ENCODE peak calls at places on chromosomes 11 and 22, in five cellular contexts. D is EL; K is endothelial cell; L is effector CD4-positive, alpha-beta T cell; P is activated CD4-positive, CD25-positive, alpha-beta regulatory T cell. O is an unnamed sample.

GRCh38 chr11:107606122-107606521 is 15.2 kb downstream of the ELMOD1 start:
- DNase-seq in D (peak; percentile 8), K (no peak), L (no peak), P (no peak), O (peak; percentile 7)

GRCh38 chr11:110867951-110868350 is 155.7 kb upstream of the ARHGAP20 start:
- DNase-seq in D (no peak), K (no peak), L (no peak), P (no peak), O (no peak)

GRCh38 chr11:107928767-107929507 is 689 bp downstream of the RAB39A start:
- DNase-seq in D (no peak), K (peak; percentile 14), L (no peak), P (no peak), O (no peak)

GRCh38 chr11:126318642-126319373 is 14.9 kb downstream of the DCPS start:
- DNase-seq in D (peak; percentile 87), K (no peak), L (no peak), P (no peak), O (peak; percentile 95)

GRCh38 chr22:45717787-45718186 is 46.2 kb downstream of the ATXN10 start:
- DNase-seq in D (peak; percentile 81), K (no peak), L (no peak), P (no peak), O (peak; percentile 7)

GRCh38 chr22:42343136-42343484 is 72.7 kb upstream of the TCF20 start:
- DNase-seq in D (no peak), K (no peak), L (no peak), P (no peak), O (no peak)

GRCh38 chr22:36756746-36757607 is 18.9 kb downstream of the IFT27 start:
- DNase-seq in D (no peak), K (no peak), L (no peak), P (no peak), O (no peak)

GRCh38 chr11:69386594-69387408 is 92.8 kb downstream of the MYEOV start:
- DNase-seq in D (no peak), K (no peak), L (no peak), P (no peak), O (no peak)

GRCh38 chr22:29306830-29307657 is 594 bp downstream of the GAS2L1 start:
- DNase-seq in D (peak; percentile 82), K (peak; percentile 85), L (no peak), P (no peak), O (peak; percentile 40)

GRCh38 chr22:30413745-30414524 is 11.6 kb upstream of the MTFP1 start:
- DNase-seq in D (no peak), K (no peak), L (no peak), P (no peak), O (no peak)

GRCh38 chr11:132220464-132220863 is 850.0 kb downstream of the NTM start:
- DNase-seq in D (peak; percentile 28), K (no peak), L (no peak), P (no peak), O (no peak)

GRCh38 chr22:31637375-31637937 is 24.6 kb downstream of the PISD start:
- DNase-seq in D (no peak), K (no peak), L (no peak), P (no peak), O (no peak)

GRCh38 chr22:36221799-36222751 is 17.3 kb downstream of the APOL2 start:
- DNase-seq in D (no peak), K (peak; percentile 53), L (peak; percentile 26), P (no peak), O (peak; percentile 34)

GRCh38 chr11:133825156-133825555 is 20.2 kb downstream of the SPATA19 start:
- DNase-seq in D (no peak), K (no peak), L (no peak), P (no peak), O (no peak)

GRCh38 chr22:32806296-32806695 is 4.8 kb downstream of the TIMP3 start:
- DNase-seq in D (no peak), K (no peak), L (no peak), P (no peak), O (no peak)

GRCh38 chr11:19962053-19962794 is 198.1 kb downstream of the DBX1 start:
- DNase-seq in D (no peak), K (no peak), L (no peak), P (no peak), O (no peak)

GRCh38 chr22:37802310-37803194 is 5.2 kb upstream of the GCAT start:
- DNase-seq in D (no peak), K (peak; percentile 63), L (no peak), P (no peak), O (no peak)

GRCh38 chr22:48082284-48082683 is 1319.8 kb downstream of the TBC1D22A start:
- DNase-seq in D (no peak), K (no peak), L (no peak), P (no peak), O (no peak)

GRCh38 chr11:23556163-23556750 is 696.0 kb upstream of the CCDC179 start:
- DNase-seq in D (no peak), K (no peak), L (no peak), P (no peak), O (no peak)

GRCh38 chr11:119713361-119714040 is 15.5 kb downstream of the NECTIN1 start:
- DNase-seq in D (no peak), K (no peak), L (no peak), P (no peak), O (no peak)

GRCh38 chr11:130159657-130160459 is at the start of gene ST14:
- DNase-seq in D (no peak), K (peak; percentile 33), L (no peak), P (no peak), O (no peak)

GRCh38 chr11:63660972-63661371 is 10.2 kb downstream of the ATL3 start:
- DNase-seq in D (no peak), K (no peak), L (no peak), P (no peak), O (no peak)

O was measured in H4.